ENCODE peak calls at places on chromosomes 5 and 9, in six cellular contexts. Z is HepG2, O is GM12892, M is A549, I is gastrocnemius medialis, W is stomach. P is an unnamed sample.

GRCh38 chr9:87371801-87372374 is 125.8 kb upstream of the DAPK1 start:
- DNase-seq in Z (no peak), O (no peak), M (no peak), I (no peak), W (no peak), P (no peak)

GRCh38 chr9:126693428-126693931 is 79.8 kb downstream of the LMX1B start:
- DNase-seq in Z (no peak), O (no peak), M (no peak), I (no peak), W (no peak), P (no peak)

GRCh38 chr5:142590451-142591240 is 95.2 kb downstream of the FGF1 start:
- DNase-seq in Z (no peak), O (no peak), M (no peak), I (no peak), W (no peak), P (no peak)

GRCh38 chr9:97772145-97772544 is 75.0 kb upstream of the XPA start:
- DNase-seq in Z (no peak), O (no peak), M (no peak), I (no peak), W (no peak), P (no peak)

GRCh38 chr5:179023528-179024189 is at the start of gene ZNF879:
- DNase-seq in Z (peak), O (no peak), M (peak), I (peak), W (peak), P (no peak)

GRCh38 chr9:136740069-136740468 is 2.7 kb downstream of the LCN10 start:
- DNase-seq in Z (no peak), O (no peak), M (no peak), I (no peak), W (no peak), P (no peak)

GRCh38 chr5:63263409-63263808 is 684.8 kb downstream of the LRRC70 start:
- DNase-seq in Z (no peak), O (no peak), M (no peak), I (no peak), W (no peak), P (no peak)

GRCh38 chr5:110790673-110791072 is 51.9 kb downstream of the SLC25A46 start:
- DNase-seq in Z (no peak), O (no peak), M (peak), I (no peak), W (no peak), P (no peak)

GRCh38 chr5:66923922-66924321 is 272.7 kb downstream of the CD180 start:
- DNase-seq in Z (no peak), O (no peak), M (no peak), I (no peak), W (no peak), P (no peak)

GRCh38 chr5:66122379-66123034 is 21.6 kb upstream of the SREK1 start:
- DNase-seq in Z (no peak), O (no peak), M (no peak), I (no peak), W (no peak), P (no peak)

GRCh38 chr5:132830436-132831094 is at the start of gene SHROOM1:
- DNase-seq in Z (peak), O (peak), M (peak), I (no peak), W (peak), P (peak)

GRCh38 chr5:96254980-96255681 is 177.9 kb downstream of the PCSK1 start:
- DNase-seq in Z (no peak), O (no peak), M (peak), I (no peak), W (peak), P (no peak)

GRCh38 chr5:67163231-67163756 is 33.3 kb downstream of the CD180 start:
- DNase-seq in Z (no peak), O (no peak), M (no peak), I (no peak), W (no peak), P (no peak)

GRCh38 chr5:120512068-120512467 is 48.0 kb downstream of the PRR16 start:
- DNase-seq in Z (no peak), O (no peak), M (no peak), I (no peak), W (no peak), P (no peak)

GRCh38 chr5:80069918-80070318 is 34.8 kb downstream of the THBS4 start:
- DNase-seq in Z (no peak), O (no peak), M (no peak), I (no peak), W (no peak), P (no peak)

GRCh38 chr5:68894673-68895072 is 199.1 kb upstream of the SLC30A5 start:
- DNase-seq in Z (no peak), O (no peak), M (no peak), I (no peak), W (no peak), P (no peak)

GRCh38 chr5:95924720-95925119 is 36.9 kb downstream of the ELL2 start:
- DNase-seq in Z (peak), O (no peak), M (peak), I (peak), W (no peak), P (no peak)

GRCh38 chr5:40734986-40735385 is 20.8 kb downstream of the TTC33 start:
- DNase-seq in Z (no peak), O (no peak), M (no peak), I (no peak), W (no peak), P (peak)

GRCh38 chr5:40052812-40053211 is 626.9 kb upstream of the PTGER4 start:
- DNase-seq in Z (no peak), O (no peak), M (peak), I (no peak), W (no peak), P (no peak)

GRCh38 chr9:109585841-109586240 is 87.7 kb upstream of the PTPN3 start:
- DNase-seq in Z (no peak), O (no peak), M (no peak), I (no peak), W (no peak), P (no peak)

GRCh38 chr5:67773439-67773988 is 442.0 kb upstream of the PIK3R1 start:
- DNase-seq in Z (peak), O (no peak), M (no peak), I (no peak), W (no peak), P (no peak)

GRCh38 chr9:72982161-72982799 is 29.4 kb upstream of the ALDH1A1 start:
- DNase-seq in Z (no peak), O (no peak), M (peak), I (no peak), W (no peak), P (no peak)

GRCh38 chr5:137743031-137743640 is 7.2 kb upstream of the KLHL3 start:
- DNase-seq in Z (peak), O (no peak), M (peak), I (no peak), W (peak), P (peak)

GRCh38 chr5:68504306-68504705 is 288.8 kb downstream of the PIK3R1 start:
- DNase-seq in Z (no peak), O (no peak), M (no peak), I (no peak), W (no peak), P (no peak)

GRCh38 chr9:114156311-114156657 is 947 bp downstream of the COL27A1 start:
- DNase-seq in Z (no peak), O (no peak), M (no peak), I (no peak), W (peak), P (no peak)

GRCh38 chr9:99425124-99425523 is 203.0 kb downstream of the SEC61B start:
- DNase-seq in Z (no peak), O (no peak), M (no peak), I (no peak), W (no peak), P (no peak)

GRCh38 chr5:173662896-173663809 is 46.7 kb upstream of the BOD1 start:
- DNase-seq in Z (peak), O (no peak), M (no peak), I (no peak), W (no peak), P (no peak)

GRCh38 chr9:133880851-133881634 is 111.1 kb downstream of the VAV2 start:
- DNase-seq in Z (no peak), O (no peak), M (no peak), I (no peak), W (no peak), P (no peak)

GRCh38 chr9:82170871-82171270 is 182.3 kb downstream of the SPATA31D1 start:
- DNase-seq in Z (no peak), O (no peak), M (no peak), I (no peak), W (no peak), P (no peak)

GRCh38 chr5:140000332-140000731 is 42.8 kb downstream of the NRG2 start:
- DNase-seq in Z (no peak), O (no peak), M (no peak), I (no peak), W (no peak), P (no peak)

GRCh38 chr5:141484499-141485304 is at the start of gene PCDHGC4:
- DNase-seq in Z (no peak), O (no peak), M (no peak), I (no peak), W (no peak), P (no peak)

GRCh38 chr9:131657031-131657377 is 82.9 kb downstream of the RAPGEF1 start:
- DNase-seq in Z (no peak), O (no peak), M (no peak), I (no peak), W (no peak), P (no peak)

GRCh38 chr5:38420691-38421395 is 135.6 kb downstream of the LIFR start:
- DNase-seq in Z (peak), O (no peak), M (peak), I (peak), W (peak), P (peak)

GRCh38 chr5:179137001-179137642 is 76.9 kb downstream of the ZNF354C start:
- DNase-seq in Z (no peak), O (no peak), M (no peak), I (no peak), W (no peak), P (no peak)

GRCh38 chr5:108003178-108003577 is 332.4 kb upstream of the EFNA5 start:
- DNase-seq in Z (no peak), O (peak), M (no peak), I (no peak), W (no peak), P (peak)

GRCh38 chr5:113050606-113051391 is 74.2 kb downstream of the DCP2 start:
- DNase-seq in Z (no peak), O (no peak), M (no peak), I (no peak), W (no peak), P (peak)

GRCh38 chr5:76402251-76402879 is 720 bp upstream of the IQGAP2 start:
- DNase-seq in Z (peak), O (peak), M (peak), I (peak), W (peak), P (no peak)
- TF ChIP-seq POLR2A in Z (no peak), O (no peak), M (no peak), I (no peak), W (no peak), P (no peak)

DNA sequence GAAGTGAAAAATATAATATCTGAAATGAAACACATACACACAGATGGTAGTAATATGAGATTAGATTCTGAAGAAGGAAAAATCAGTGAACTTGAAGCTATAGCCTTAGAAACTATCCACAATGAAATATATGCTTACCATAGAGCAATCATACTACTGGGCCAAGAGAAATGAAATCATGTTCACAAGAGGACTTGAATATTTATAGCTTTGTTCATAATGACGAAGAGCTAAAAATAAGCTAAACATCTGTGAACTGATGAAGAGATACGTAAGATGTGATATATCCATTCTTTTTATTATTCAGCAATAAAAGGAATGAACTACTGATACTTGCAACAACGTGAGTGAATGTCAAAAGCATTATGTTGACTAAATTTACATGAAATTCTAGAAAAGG is 92.6 kb upstream of the ALDH1B1 start:
- DNase-seq in Z (no peak), O (no peak), M (no peak), I (no peak), W (no peak), P (no peak)
- TF ChIP-seq POLR2A in Z (no peak), O (no peak), M (no peak), I (no peak), W (no peak), P (no peak)

GRCh38 chr9:69324549-69325401 is at the start of gene ENTREP1:
- DNase-seq in Z (no peak), O (peak), M (peak), I (peak), W (peak), P (peak)
- TF ChIP-seq POLR2A in Z (no peak), O (no peak), M (no peak), I (peak), W (peak), P (no peak)

GRCh38 chr5:82274343-82275266 is 3.5 kb downstream of the RPS23 start:
- DNase-seq in Z (no peak), O (no peak), M (peak), I (no peak), W (no peak), P (no peak)
- TF ChIP-seq POLR2A in Z (peak), O (peak), M (peak), I (no peak), W (no peak), P (no peak)

GRCh38 chr5:88787856-88788255 is 95.1 kb downstream of the MEF2C start:
- DNase-seq in Z (no peak), O (no peak), M (no peak), I (no peak), W (no peak), P (no peak)

GRCh38 chr5:88786217-88786560 is 96.8 kb downstream of the MEF2C start:
- DNase-seq in Z (no peak), O (no peak), M (no peak), I (no peak), W (no peak), P (no peak)

GRCh38 chr5:88786789-88787188 is 96.2 kb downstream of the MEF2C start:
- DNase-seq in Z (no peak), O (no peak), M (no peak), I (no peak), W (no peak), P (no peak)

GRCh38 chr5:88780731-88781130 is 102.3 kb downstream of the MEF2C start:
- DNase-seq in Z (no peak), O (no peak), M (no peak), I (no peak), W (no peak), P (no peak)

GRCh38 chr5:88785396-88786216 is 97.4 kb downstream of the MEF2C start:
- DNase-seq in Z (no peak), O (no peak), M (peak), I (peak), W (no peak), P (no peak)
- TF ChIP-seq POLR2A in Z (no peak), O (no peak), M (no peak), I (no peak), W (no peak), P (no peak)

DNA sequence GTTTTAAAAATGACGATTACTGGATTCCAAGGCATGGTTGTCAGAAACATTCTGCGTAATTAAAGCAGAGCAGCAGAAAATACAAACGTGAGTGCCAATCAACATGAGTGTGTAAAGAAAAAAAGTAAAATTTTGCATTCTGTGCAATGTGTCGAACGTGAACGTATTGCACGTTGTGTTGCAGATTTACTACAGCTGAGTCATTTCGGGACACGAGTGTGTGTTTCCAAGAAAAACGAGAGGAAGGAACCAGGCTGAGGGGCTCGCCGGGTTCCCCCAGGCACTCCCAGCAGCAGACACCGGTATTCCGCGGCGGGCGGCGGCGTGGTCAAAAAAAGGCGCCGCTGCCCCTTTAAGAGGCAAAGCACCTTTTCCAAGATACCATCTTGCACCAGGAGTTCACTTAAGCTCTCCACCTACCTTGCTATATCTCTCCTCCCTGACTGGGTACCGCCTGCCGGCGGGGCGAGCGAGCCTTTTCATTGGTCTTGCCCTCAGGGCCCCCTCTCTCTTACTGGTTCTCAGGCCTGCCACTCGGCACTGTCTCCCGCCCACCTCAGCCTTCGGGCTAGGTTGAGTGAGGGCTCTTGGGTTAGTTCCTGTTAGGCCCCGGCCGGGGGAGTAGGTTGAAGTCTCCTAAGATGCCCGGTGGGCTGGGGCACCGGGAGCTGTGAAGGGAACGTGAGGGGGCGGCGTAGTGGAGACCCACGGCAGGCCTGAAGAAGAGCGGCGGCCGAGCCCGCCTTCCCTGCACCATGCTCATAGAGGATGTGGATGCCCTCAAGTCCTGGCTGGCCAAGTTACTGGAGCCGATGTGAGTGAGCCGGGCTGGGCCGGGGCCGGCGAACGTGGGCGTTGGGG is at the start of gene RBM27:
- DNase-seq in Z (peak), O (peak), M (peak), I (peak), W (peak), P (peak)
- TF ChIP-seq POLR2A in Z (peak), O (peak), M (peak), I (peak), W (peak), P (peak)

GRCh38 chr5:175107028-175107588 is 336.9 kb downstream of the DRD1 start:
- DNase-seq in Z (no peak), O (no peak), M (no peak), I (no peak), W (no peak), P (no peak)

GRCh38 chr5:175107865-175108264 is 336.1 kb downstream of the DRD1 start:
- DNase-seq in Z (no peak), O (no peak), M (no peak), I (no peak), W (no peak), P (no peak)

GRCh38 chr5:175103746-175104145 is 340.2 kb downstream of the DRD1 start:
- DNase-seq in Z (no peak), O (no peak), M (no peak), I (no peak), W (no peak), P (no peak)

GRCh38 chr5:175102717-175103116 is 341.3 kb downstream of the DRD1 start:
- DNase-seq in Z (no peak), O (no peak), M (no peak), I (no peak), W (no peak), P (no peak)

DNA sequence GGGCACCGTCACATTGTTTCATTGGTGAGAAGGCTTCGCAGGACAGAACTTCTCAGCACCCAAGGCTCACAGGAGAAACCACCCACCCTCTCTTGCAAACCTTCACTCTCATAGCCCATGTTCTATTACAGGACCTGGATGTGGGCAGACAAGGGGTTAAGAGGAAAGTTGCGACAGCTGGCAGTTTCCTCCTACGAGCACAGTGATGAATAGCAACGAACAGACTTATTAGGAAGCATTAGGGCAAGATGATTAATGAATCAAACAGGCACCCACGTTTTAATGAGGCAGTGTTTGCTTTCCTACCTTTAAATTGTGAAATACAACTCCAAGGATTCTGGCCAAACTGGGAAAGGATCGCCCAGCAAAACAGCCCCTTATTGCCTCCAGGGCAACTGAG is 339.3 kb downstream of the DRD1 start:
- DNase-seq in Z (no peak), O (no peak), M (no peak), I (no peak), W (no peak), P (no peak)
- TF ChIP-seq POLR2A in Z (no peak), O (no peak), M (no peak), I (no peak), W (no peak), P (no peak)

GRCh38 chr9:129069128-129069824 is 11.6 kb upstream of the DOLPP1 start:
- DNase-seq in Z (no peak), O (no peak), M (no peak), I (peak), W (peak), P (no peak)

GRCh38 chr9:129068110-129068509 is 12.8 kb upstream of the DOLPP1 start:
- DNase-seq in Z (no peak), O (no peak), M (no peak), I (no peak), W (no peak), P (no peak)

GRCh38 chr9:129070670-129071525 is 10.0 kb upstream of the DOLPP1 start:
- DNase-seq in Z (no peak), O (no peak), M (no peak), I (no peak), W (no peak), P (no peak)

GRCh38 chr9:129071526-129072131 is 9.3 kb upstream of the DOLPP1 start:
- DNase-seq in Z (no peak), O (no peak), M (no peak), I (no peak), W (peak), P (no peak)

DNA sequence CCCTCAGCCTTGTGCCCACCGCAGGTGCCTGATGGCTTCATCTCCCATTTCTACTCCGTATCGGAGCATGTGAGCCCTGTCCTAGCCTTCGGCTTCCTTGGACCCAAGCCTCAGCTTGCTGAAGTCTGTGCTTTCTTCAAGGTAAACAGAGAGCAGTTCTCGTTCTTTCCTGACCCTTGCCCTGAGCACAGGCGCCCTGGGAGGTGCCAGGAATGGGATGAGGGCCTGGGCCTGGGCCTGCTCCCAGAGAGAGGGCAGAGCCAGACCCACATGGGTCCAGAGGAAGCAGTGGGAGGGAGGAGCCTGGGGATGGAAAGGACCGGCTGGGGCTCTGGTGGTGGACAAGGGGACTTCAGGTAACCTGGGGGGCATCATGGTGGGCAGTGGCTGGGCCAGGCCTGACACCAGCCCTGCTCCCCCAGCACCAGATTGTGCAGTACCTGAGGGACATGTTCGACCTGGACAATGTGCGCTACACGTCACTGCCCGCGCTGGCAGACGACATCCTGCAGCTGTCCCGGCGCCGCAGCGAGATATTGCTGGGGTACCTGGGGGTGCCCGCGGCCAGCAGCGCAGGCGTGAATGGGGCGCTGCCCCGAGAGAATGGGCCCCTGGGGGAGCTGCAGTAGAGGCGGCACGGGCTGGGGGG is 11.0 kb upstream of the DOLPP1 start:
- DNase-seq in Z (no peak), O (no peak), M (no peak), I (no peak), W (no peak), P (no peak)
- TF ChIP-seq POLR2A in Z (no peak), O (no peak), M (no peak), I (no peak), W (no peak), P (no peak)

P was measured in H54.